ENCODE peak calls at places on chromosomes 2 and 18, in ten cellular contexts. O is neural progenitor cell; V is Panc1; X is H9; W is GM13976; Q is AG04450; F is psoas muscle; K is CD4-positive, alpha-beta T cell; I is cardiac muscle cell; N is mucosa of descending colon. R is an unnamed sample.

GRCh38 chr2:70024284-70024683 is 62.9 kb upstream of the ASPRV1 start:
- DNase-seq in O (peak; percentile 69), V (no peak), X (peak; percentile 54), W (no peak), Q (no peak), F (no peak), K (no peak), I (peak; percentile 34), N (no peak), R (no peak)

GRCh38 chr18:13261658-13262357 is 43.2 kb downstream of the LDLRAD4 start:
- DNase-seq in O (no peak), V (no peak), X (peak; percentile 57), W (no peak), Q (no peak), F (no peak), K (no peak), I (no peak), N (no peak), R (peak; percentile 74)

GRCh38 chr2:241224068-241224850 is 35.8 kb downstream of the ANO7 start:
- DNase-seq in O (peak; percentile 64), V (no peak), X (no peak), W (no peak), Q (no peak), F (peak; percentile 71), K (no peak), I (peak; percentile 74), N (no peak), R (no peak)

GRCh38 chr18:8701546-8702118 is 3.7 kb upstream of the MTCL1 start:
- DNase-seq in O (no peak), V (no peak), X (no peak), W (no peak), Q (peak; percentile 71), F (no peak), K (no peak), I (peak; percentile 90), N (no peak), R (no peak)

GRCh38 chr18:7945882-7946281 is 378.8 kb downstream of the PTPRM start:
- DNase-seq in O (no peak), V (no peak), X (no peak), W (no peak), Q (peak; percentile 87), F (no peak), K (no peak), I (peak; percentile 80), N (no peak), R (no peak)

GRCh38 chr2:45661828-45662227 is 10.4 kb downstream of the PRKCE start:
- DNase-seq in O (no peak), V (no peak), X (no peak), W (no peak), Q (no peak), F (no peak), K (no peak), I (no peak), N (no peak), R (no peak)

GRCh38 chr2:69994166-69994565 is 32.7 kb upstream of the ASPRV1 start:
- DNase-seq in O (no peak), V (no peak), X (no peak), W (no peak), Q (no peak), F (no peak), K (no peak), I (no peak), N (no peak), R (no peak)

GRCh38 chr18:48782381-48782841 is 168.4 kb downstream of the SMAD7 start:
- DNase-seq in O (no peak), V (no peak), X (no peak), W (no peak), Q (no peak), F (peak; percentile 84), K (no peak), I (no peak), N (no peak), R (no peak)

GRCh38 chr18:33745396-33745795 is 167.4 kb downstream of the ASXL3 start:
- DNase-seq in O (no peak), V (no peak), X (no peak), W (no peak), Q (no peak), F (no peak), K (no peak), I (no peak), N (no peak), R (no peak)

GRCh38 chr18:33746261-33746660 is 168.2 kb downstream of the ASXL3 start:
- DNase-seq in O (no peak), V (no peak), X (no peak), W (no peak), Q (no peak), F (no peak), K (no peak), I (no peak), N (no peak), R (no peak)

GRCh38 chr18:33749831-33750230 is 171.8 kb downstream of the ASXL3 start:
- DNase-seq in O (no peak), V (no peak), X (no peak), W (no peak), Q (no peak), F (no peak), K (no peak), I (no peak), N (no peak), R (no peak)

GRCh38 chr18:33744032-33744697 is 166.1 kb downstream of the ASXL3 start:
- DNase-seq in O (no peak), V (no peak), X (no peak), W (no peak), Q (no peak), F (no peak), K (no peak), I (no peak), N (peak; percentile 38), R (no peak)
- TF ChIP-seq CTCF in O (peak; percentile 31), V (peak; percentile 34), X (peak; percentile 50), W (no peak), Q (peak; percentile 17), F (no peak), K (no peak), I (no peak), N (no peak), R (no peak)

GRCh38 chr18:47605093-47605492 is 325.4 kb downstream of the SMAD2 start:
- DNase-seq in O (no peak), V (no peak), X (peak; percentile 5), W (no peak), Q (no peak), F (no peak), K (no peak), I (no peak), N (no peak), R (peak; percentile 32)
- TF ChIP-seq CTCF in O (no peak), V (no peak), X (no peak), W (no peak), Q (no peak), F (no peak), K (no peak), I (no peak), N (no peak), R (no peak)

GRCh38 chr18:27780061-27780740 is 396.7 kb downstream of the CDH2 start:
- DNase-seq in O (no peak), V (no peak), X (no peak), W (no peak), Q (no peak), F (no peak), K (no peak), I (peak; percentile 29), N (no peak), R (no peak)

GRCh38 chr18:27778925-27779324 is 398.0 kb downstream of the CDH2 start:
- DNase-seq in O (peak; percentile 52), V (no peak), X (no peak), W (no peak), Q (no peak), F (no peak), K (no peak), I (no peak), N (no peak), R (no peak)

DNA sequence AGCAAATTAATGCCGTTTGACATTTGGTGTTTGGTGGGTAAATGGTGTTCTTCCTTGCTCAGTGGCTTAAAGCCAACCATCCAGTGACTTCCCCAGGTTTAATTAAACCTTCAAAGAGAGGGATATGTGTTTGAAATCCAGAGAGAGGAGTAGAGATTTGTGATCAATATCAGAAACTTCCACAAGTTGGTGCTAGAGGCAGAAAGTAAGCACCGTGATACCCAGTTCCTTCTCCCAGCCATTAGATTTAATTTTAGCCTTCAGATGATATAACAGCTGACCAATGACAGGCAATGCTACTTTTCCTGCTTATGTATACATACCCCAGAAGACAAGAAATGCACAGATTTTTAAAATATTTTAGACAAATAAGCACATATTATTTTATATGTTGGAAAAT is 398.5 kb downstream of the CDH2 start:
- DNase-seq in O (peak; percentile 39), V (no peak), X (no peak), W (no peak), Q (no peak), F (no peak), K (no peak), I (peak; percentile 48), N (no peak), R (no peak)
- TF ChIP-seq CTCF in O (peak; percentile 54), V (peak; percentile 27), X (peak; percentile 63), W (peak; percentile 0), Q (peak; percentile 64), F (peak; percentile 4), K (no peak), I (peak; percentile 56), N (no peak), R (peak; percentile 66)

GRCh38 chr18:49788327-49788908 is 24.9 kb downstream of the ACAA2 start:
- DNase-seq in O (no peak), V (no peak), X (no peak), W (no peak), Q (no peak), F (no peak), K (no peak), I (no peak), N (no peak), R (no peak)

GRCh38 chr18:49778826-49779465 is 34.4 kb downstream of the ACAA2 start:
- DNase-seq in O (no peak), V (no peak), X (no peak), W (no peak), Q (no peak), F (no peak), K (no peak), I (peak; percentile 42), N (no peak), R (no peak)

GRCh38 chr18:49786019-49786720 is 27.2 kb downstream of the ACAA2 start:
- DNase-seq in O (no peak), V (no peak), X (no peak), W (no peak), Q (no peak), F (no peak), K (no peak), I (no peak), N (no peak), R (no peak)

DNA sequence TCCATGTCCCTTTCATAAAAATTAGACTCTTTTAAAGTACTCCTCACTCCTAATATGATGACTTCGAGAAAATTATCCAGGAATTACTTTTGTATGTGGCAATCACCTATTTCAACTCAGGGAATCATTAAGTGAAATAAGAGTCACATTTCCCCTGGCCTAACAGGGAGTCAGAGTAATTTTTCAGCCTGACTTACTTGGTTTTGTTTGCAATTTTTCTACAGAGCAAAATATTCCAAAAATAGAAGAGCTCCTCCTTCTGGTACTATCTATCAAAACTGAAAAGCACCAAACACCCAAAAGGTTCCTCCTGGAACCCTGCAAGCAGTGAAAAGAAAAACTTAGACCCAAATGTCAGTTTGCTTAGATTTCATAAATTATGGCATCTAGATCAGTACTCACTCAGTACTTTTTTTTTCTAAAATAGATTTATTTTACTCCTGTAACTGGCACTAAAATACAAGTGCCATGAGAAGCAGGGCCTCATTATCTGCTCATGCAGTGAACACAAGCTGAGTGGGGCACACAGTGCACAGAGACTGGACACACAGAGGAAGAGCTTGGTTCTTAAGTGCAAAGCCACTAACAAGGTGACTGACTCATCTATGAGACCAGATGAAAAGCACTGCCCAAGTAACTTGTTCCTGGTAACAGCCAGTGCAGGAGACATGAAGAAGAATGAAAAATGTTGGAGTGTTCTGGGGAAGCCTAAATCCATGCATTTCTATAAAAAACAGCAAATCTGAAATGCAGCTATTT is 28.7 kb downstream of the ACAA2 start:
- DNase-seq in O (no peak), V (no peak), X (no peak), W (no peak), Q (no peak), F (no peak), K (no peak), I (no peak), N (no peak), R (no peak)
- TF ChIP-seq CTCF in O (peak; percentile 22), V (peak; percentile 14), X (peak; percentile 27), W (no peak), Q (peak; percentile 42), F (peak; percentile 23), K (no peak), I (peak; percentile 34), N (no peak), R (peak; percentile 34)

R was measured in osteocyte.